ENCODE peak calls at places on chromosomes 7 and 10, in five cellular contexts. P, G, M, B and Y are unnamed samples.
A peak's percentile ranks its signal among the peaks of the same experiment; 100 is the strongest.

GRCh38 chr7:47402941-47403340 is 179.0 kb downstream of the TNS3 start:
- DNase-seq in P (no peak), B (peak; percentile 33), M (peak; percentile 42), G (no peak), Y (no peak)

GRCh38 chr7:7736671-7737070 is 18.3 kb upstream of the RPA3 start:
- DNase-seq in M (no peak), B (peak; percentile 49), P (peak; percentile 38), G (peak; percentile 37), Y (no peak)

GRCh38 chr7:38070718-38071117 is 107.3 kb upstream of the STARD3NL start:
- DNase-seq in P (peak; percentile 45), B (peak; percentile 81), G (peak; percentile 8), M (no peak), Y (no peak)

GRCh38 chr7:139452948-139453672 is 30.4 kb downstream of the KLRG2 start:
- DNase-seq in G (no peak), B (peak; percentile 54), P (peak; percentile 61), M (no peak), Y (no peak)

GRCh38 chr10:44843484-44843883 is 67.7 kb upstream of the TMEM72 start:
- DNase-seq in B (no peak), M (no peak), P (no peak), G (no peak), Y (no peak)

GRCh38 chr10:101829561-101830315 is 11.5 kb upstream of the OGA start:
- DNase-seq in G (peak; percentile 70), B (peak; percentile 90), M (peak; percentile 66), P (peak; percentile 92), Y (no peak)

GRCh38 chr7:138625084-138625848 is 75.9 kb downstream of the SVOPL start:
- DNase-seq in P (no peak), M (no peak), B (peak; percentile 14), G (no peak), Y (no peak)

GRCh38 chr10:46235705-46236536 is 50.9 kb upstream of the ANTXRL start:
- DNase-seq in M (no peak), B (no peak), G (no peak), P (peak; percentile 10), Y (no peak)

GRCh38 chr7:6306471-6306870 is 34.0 kb upstream of the CYTH3 start:
- DNase-seq in P (no peak), G (no peak), B (no peak), M (no peak), Y (no peak)

GRCh38 chr10:87961314-87961713 is 97.9 kb downstream of the PTEN start:
- DNase-seq in B (no peak), G (no peak), P (no peak), M (no peak), Y (no peak)

GRCh38 chr7:115145512-115145911 is 223.6 kb downstream of the MDFIC start:
- DNase-seq in B (no peak), M (no peak), P (no peak), G (no peak), Y (no peak)

GRCh38 chr7:35754741-35755140 is 46.1 kb upstream of the SEPTIN7 start:
- DNase-seq in P (no peak), M (no peak), G (no peak), B (no peak), Y (no peak)

GRCh38 chr10:116721991-116722392 is 20.4 kb downstream of the HSPA12A start:
- DNase-seq in B (no peak), G (no peak), P (no peak), M (no peak), Y (no peak)

DNA sequence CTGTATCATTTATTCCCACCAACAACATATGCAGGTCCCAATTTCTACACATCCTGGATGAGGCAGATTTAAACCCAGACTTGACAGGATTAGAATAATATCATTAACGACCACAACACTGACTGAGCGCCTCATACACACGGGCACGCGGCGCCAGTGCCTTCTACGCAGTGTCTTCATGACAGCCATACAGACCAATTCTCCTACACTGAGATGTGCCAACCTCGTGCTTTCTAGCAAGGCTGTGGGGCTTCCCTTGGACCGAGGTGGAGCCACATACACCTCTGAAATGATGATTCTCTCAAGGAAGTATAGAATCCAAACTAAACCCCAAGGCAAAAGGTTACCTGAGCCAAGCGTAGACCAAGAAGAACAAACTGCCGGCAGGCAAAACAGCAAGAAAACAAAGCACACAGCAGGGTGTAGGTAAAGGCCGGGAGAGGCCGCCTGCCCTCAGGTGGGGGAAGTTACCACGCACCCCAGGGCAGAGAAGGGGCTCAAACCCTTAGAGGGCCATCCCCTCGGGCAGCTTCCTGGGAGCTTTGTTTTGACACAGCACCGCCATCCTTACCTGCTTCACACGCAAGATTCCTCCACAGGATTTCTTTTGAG is 75.8 kb downstream of the DLG5 start:
- DNase-seq in P (no peak), M (no peak), G (no peak), B (peak; percentile 36), Y (no peak)
- H3K27ac ChIP-seq in P (no peak overlapping the region), M (no peak overlapping the region), G (no peak overlapping the region), B (peak overlapping the region; percentile 68), Y (no peak overlapping the region)

GRCh38 chr10:124732931-124733536 is 11.1 kb downstream of the FAM53B start:
- DNase-seq in B (no peak), M (peak; percentile 77), G (no peak), P (peak; percentile 21), Y (no peak)
- H3K27ac ChIP-seq in B (no peak overlapping the region), M (peak overlapping the region; percentile 71), G (no peak overlapping the region), P (no peak overlapping the region), Y (no peak overlapping the region)

DNA sequence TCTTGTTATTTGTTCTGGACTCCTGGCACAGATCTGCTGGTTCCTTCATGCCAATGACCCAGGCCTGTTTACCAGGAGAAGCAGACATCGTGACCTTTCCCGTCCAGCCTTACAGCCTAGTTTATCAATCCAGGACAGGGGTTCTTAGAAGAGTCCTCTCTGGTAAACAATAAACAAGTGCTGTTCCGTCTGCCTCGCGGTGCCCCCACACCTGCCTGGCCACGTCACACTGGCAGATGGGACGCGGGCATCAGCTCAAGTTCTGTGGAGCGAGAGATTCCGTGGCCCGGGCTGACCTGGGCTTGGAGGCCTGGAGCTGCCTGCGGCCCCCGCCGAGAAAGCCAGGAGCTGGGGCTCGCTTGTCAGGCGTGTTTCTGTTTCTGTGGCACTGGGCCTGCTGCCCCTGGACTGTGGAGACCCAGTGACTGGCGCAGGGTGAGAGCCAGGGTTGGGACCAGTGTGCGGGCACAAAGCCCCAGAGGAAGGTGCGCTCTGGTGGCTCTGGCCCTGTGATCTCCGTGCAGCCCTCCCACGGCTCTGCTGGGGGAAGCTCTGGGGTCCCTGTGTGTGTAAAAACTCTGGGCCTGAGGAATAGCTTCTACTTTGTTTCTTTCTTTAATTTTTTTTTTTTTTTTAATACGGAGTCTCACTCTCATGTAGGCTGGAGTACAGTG is 28.4 kb upstream of the PFKFB3 start:
- DNase-seq in G (no peak), M (no peak), P (no peak), B (no peak), Y (no peak)
- H3K27ac ChIP-seq in G (no peak overlapping the region), M (no peak overlapping the region), P (no peak overlapping the region), B (no peak overlapping the region), Y (no peak overlapping the region)

DNA sequence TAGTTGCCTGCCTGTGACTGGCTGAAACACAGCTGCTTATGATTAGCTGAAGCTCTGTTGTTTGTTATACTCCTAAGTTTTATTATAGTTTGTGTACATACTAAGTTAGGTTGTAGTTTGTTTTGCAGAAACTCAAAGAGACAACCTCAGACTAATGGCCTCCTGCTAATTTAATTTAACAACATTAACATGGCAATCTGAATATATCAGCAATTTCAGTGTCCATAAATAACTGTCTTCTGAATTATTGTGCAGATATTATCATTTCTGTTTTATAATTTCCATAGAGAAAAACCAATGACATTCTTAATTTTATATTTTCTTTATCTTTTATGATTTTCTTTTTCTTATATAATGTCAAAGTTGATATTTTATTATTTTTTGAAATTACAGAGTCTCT is 298.1 kb upstream of the PLXDC2 start:
- DNase-seq in B (no peak), P (no peak), G (no peak), M (no peak), Y (no peak)
- H3K27ac ChIP-seq in B (no peak overlapping the region), P (no peak overlapping the region), G (no peak overlapping the region), M (no peak overlapping the region), Y (no peak overlapping the region)